ENCODE peak calls at places on chromosomes 6 and 20, in ten cellular contexts. One of them, this sample, is unnamed.

GRCh38 chr6:30007132-30007764 is 53.8 kb upstream of the POLR1H start:
- DNase-seq in GM23248: no peak
- DNase-seq in stimulated activated CD4-positive, alpha-beta T cell treated with anti-CD3 and anti-CD28 coated beads, Interleukin-15, amount 100 ng/mL, for 1 hour: peak; percentile 26
- DNase-seq in nephron progenitor cell: peak; percentile 52
- DNase-seq in kidney epithelial cell: no peak
- DNase-seq in hippocampal formation: no peak
- DNase-seq in NCI-H1417: peak; percentile 24
- DNase-seq in upper lobe of left lung: peak; percentile 93
- DNase-seq in activated naive CD8-positive, alpha-beta T cell treated with anti-CD3 and anti-CD28 coated beads, Interleukin-2, amount 50 U/mL, for 24 hours: peak; percentile 11
- DNase-seq in activated CD4-positive, CD25-positive, alpha-beta regulatory T cell: no peak
- DNase-seq in this sample: peak; percentile 20

GRCh38 chr20:6641012-6641411 is 126.5 kb upstream of the BMP2 start:
- DNase-seq in GM23248: no peak
- DNase-seq in stimulated activated CD4-positive, alpha-beta T cell treated with anti-CD3 and anti-CD28 coated beads, Interleukin-15, amount 100 ng/mL, for 1 hour: no peak
- DNase-seq in nephron progenitor cell: no peak
- DNase-seq in kidney epithelial cell: no peak
- DNase-seq in hippocampal formation: no peak
- DNase-seq in NCI-H1417: no peak
- DNase-seq in upper lobe of left lung: no peak
- DNase-seq in activated naive CD8-positive, alpha-beta T cell treated with anti-CD3 and anti-CD28 coated beads, Interleukin-2, amount 50 U/mL, for 24 hours: no peak
- DNase-seq in activated CD4-positive, CD25-positive, alpha-beta regulatory T cell: no peak
- DNase-seq in this sample: no peak

GRCh38 chr20:19713851-19714716 is 44.0 kb upstream of the RIN2 start:
- DNase-seq in GM23248: no peak
- DNase-seq in stimulated activated CD4-positive, alpha-beta T cell treated with anti-CD3 and anti-CD28 coated beads, Interleukin-15, amount 100 ng/mL, for 1 hour: no peak
- DNase-seq in nephron progenitor cell: no peak
- DNase-seq in kidney epithelial cell: no peak
- DNase-seq in hippocampal formation: no peak
- DNase-seq in NCI-H1417: no peak
- DNase-seq in upper lobe of left lung: no peak
- DNase-seq in activated naive CD8-positive, alpha-beta T cell treated with anti-CD3 and anti-CD28 coated beads, Interleukin-2, amount 50 U/mL, for 24 hours: no peak
- DNase-seq in activated CD4-positive, CD25-positive, alpha-beta regulatory T cell: no peak
- DNase-seq in this sample: no peak

GRCh38 chr6:125528614-125529013 is 220.8 kb upstream of the HEY2 start:
- DNase-seq in GM23248: no peak
- DNase-seq in stimulated activated CD4-positive, alpha-beta T cell treated with anti-CD3 and anti-CD28 coated beads, Interleukin-15, amount 100 ng/mL, for 1 hour: no peak
- DNase-seq in nephron progenitor cell: peak; percentile 51
- DNase-seq in kidney epithelial cell: no peak
- DNase-seq in hippocampal formation: no peak
- DNase-seq in NCI-H1417: no peak
- DNase-seq in upper lobe of left lung: peak; percentile 2
- DNase-seq in activated naive CD8-positive, alpha-beta T cell treated with anti-CD3 and anti-CD28 coated beads, Interleukin-2, amount 50 U/mL, for 24 hours: no peak
- DNase-seq in activated CD4-positive, CD25-positive, alpha-beta regulatory T cell: no peak
- DNase-seq in this sample: no peak

GRCh38 chr6:20817806-20818320 is 283.6 kb downstream of the CDKAL1 start:
- DNase-seq in GM23248: no peak
- DNase-seq in stimulated activated CD4-positive, alpha-beta T cell treated with anti-CD3 and anti-CD28 coated beads, Interleukin-15, amount 100 ng/mL, for 1 hour: no peak
- DNase-seq in nephron progenitor cell: no peak
- DNase-seq in kidney epithelial cell: no peak
- DNase-seq in hippocampal formation: no peak
- DNase-seq in NCI-H1417: no peak
- DNase-seq in upper lobe of left lung: no peak
- DNase-seq in activated naive CD8-positive, alpha-beta T cell treated with anti-CD3 and anti-CD28 coated beads, Interleukin-2, amount 50 U/mL, for 24 hours: no peak
- DNase-seq in activated CD4-positive, CD25-positive, alpha-beta regulatory T cell: no peak
- DNase-seq in this sample: no peak

GRCh38 chr20:47802975-47803374 is 17.7 kb upstream of the SULF2 start:
- DNase-seq in GM23248: no peak
- DNase-seq in stimulated activated CD4-positive, alpha-beta T cell treated with anti-CD3 and anti-CD28 coated beads, Interleukin-15, amount 100 ng/mL, for 1 hour: no peak
- DNase-seq in nephron progenitor cell: no peak
- DNase-seq in kidney epithelial cell: no peak
- DNase-seq in hippocampal formation: no peak
- DNase-seq in NCI-H1417: no peak
- DNase-seq in upper lobe of left lung: no peak
- DNase-seq in activated naive CD8-positive, alpha-beta T cell treated with anti-CD3 and anti-CD28 coated beads, Interleukin-2, amount 50 U/mL, for 24 hours: no peak
- DNase-seq in activated CD4-positive, CD25-positive, alpha-beta regulatory T cell: no peak
- DNase-seq in this sample: no peak

GRCh38 chr6:5550631-5551030 is 289.3 kb downstream of the FARS2 start:
- DNase-seq in GM23248: no peak
- DNase-seq in stimulated activated CD4-positive, alpha-beta T cell treated with anti-CD3 and anti-CD28 coated beads, Interleukin-15, amount 100 ng/mL, for 1 hour: no peak
- DNase-seq in nephron progenitor cell: no peak
- DNase-seq in kidney epithelial cell: no peak
- DNase-seq in hippocampal formation: no peak
- DNase-seq in NCI-H1417: no peak
- DNase-seq in upper lobe of left lung: no peak
- DNase-seq in activated naive CD8-positive, alpha-beta T cell treated with anti-CD3 and anti-CD28 coated beads, Interleukin-2, amount 50 U/mL, for 24 hours: no peak
- DNase-seq in activated CD4-positive, CD25-positive, alpha-beta regulatory T cell: no peak
- DNase-seq in this sample: no peak

GRCh38 chr20:63700199-63701050 is 4.0 kb downstream of the TNFRSF6B start:
- DNase-seq in GM23248: no peak
- DNase-seq in stimulated activated CD4-positive, alpha-beta T cell treated with anti-CD3 and anti-CD28 coated beads, Interleukin-15, amount 100 ng/mL, for 1 hour: no peak
- DNase-seq in nephron progenitor cell: no peak
- DNase-seq in kidney epithelial cell: no peak
- DNase-seq in hippocampal formation: no peak
- DNase-seq in NCI-H1417: no peak
- DNase-seq in upper lobe of left lung: peak; percentile 84
- DNase-seq in activated naive CD8-positive, alpha-beta T cell treated with anti-CD3 and anti-CD28 coated beads, Interleukin-2, amount 50 U/mL, for 24 hours: no peak
- DNase-seq in activated CD4-positive, CD25-positive, alpha-beta regulatory T cell: no peak
- DNase-seq in this sample: no peak

GRCh38 chr20:53226788-53227187 is 254.6 kb downstream of the TSHZ2 start:
- DNase-seq in GM23248: no peak
- DNase-seq in stimulated activated CD4-positive, alpha-beta T cell treated with anti-CD3 and anti-CD28 coated beads, Interleukin-15, amount 100 ng/mL, for 1 hour: no peak
- DNase-seq in nephron progenitor cell: no peak
- DNase-seq in kidney epithelial cell: no peak
- DNase-seq in hippocampal formation: no peak
- DNase-seq in NCI-H1417: no peak
- DNase-seq in upper lobe of left lung: no peak
- DNase-seq in activated naive CD8-positive, alpha-beta T cell treated with anti-CD3 and anti-CD28 coated beads, Interleukin-2, amount 50 U/mL, for 24 hours: no peak
- DNase-seq in activated CD4-positive, CD25-positive, alpha-beta regulatory T cell: no peak
- DNase-seq in this sample: no peak

GRCh38 chr6:120805267-120805666 is 529.0 kb downstream of the TBC1D32 start:
- DNase-seq in GM23248: peak; percentile 24
- DNase-seq in stimulated activated CD4-positive, alpha-beta T cell treated with anti-CD3 and anti-CD28 coated beads, Interleukin-15, amount 100 ng/mL, for 1 hour: no peak
- DNase-seq in nephron progenitor cell: no peak
- DNase-seq in kidney epithelial cell: peak; percentile 5
- DNase-seq in hippocampal formation: no peak
- DNase-seq in NCI-H1417: no peak
- DNase-seq in upper lobe of left lung: no peak
- DNase-seq in activated naive CD8-positive, alpha-beta T cell treated with anti-CD3 and anti-CD28 coated beads, Interleukin-2, amount 50 U/mL, for 24 hours: no peak
- DNase-seq in activated CD4-positive, CD25-positive, alpha-beta regulatory T cell: no peak
- DNase-seq in this sample: no peak

GRCh38 chr6:57130784-57131183 is 40.8 kb downstream of the ZNF451 start:
- DNase-seq in GM23248: no peak
- DNase-seq in stimulated activated CD4-positive, alpha-beta T cell treated with anti-CD3 and anti-CD28 coated beads, Interleukin-15, amount 100 ng/mL, for 1 hour: no peak
- DNase-seq in nephron progenitor cell: no peak
- DNase-seq in kidney epithelial cell: no peak
- DNase-seq in hippocampal formation: no peak
- DNase-seq in NCI-H1417: no peak
- DNase-seq in upper lobe of left lung: no peak
- DNase-seq in activated naive CD8-positive, alpha-beta T cell treated with anti-CD3 and anti-CD28 coated beads, Interleukin-2, amount 50 U/mL, for 24 hours: no peak
- DNase-seq in activated CD4-positive, CD25-positive, alpha-beta regulatory T cell: no peak
- DNase-seq in this sample: no peak

GRCh38 chr6:147227770-147228320 is 23.6 kb downstream of the STXBP5 start:
- DNase-seq in GM23248: peak; percentile 11
- DNase-seq in stimulated activated CD4-positive, alpha-beta T cell treated with anti-CD3 and anti-CD28 coated beads, Interleukin-15, amount 100 ng/mL, for 1 hour: no peak
- DNase-seq in nephron progenitor cell: no peak
- DNase-seq in kidney epithelial cell: no peak
- DNase-seq in hippocampal formation: no peak
- DNase-seq in NCI-H1417: no peak
- DNase-seq in upper lobe of left lung: no peak
- DNase-seq in activated naive CD8-positive, alpha-beta T cell treated with anti-CD3 and anti-CD28 coated beads, Interleukin-2, amount 50 U/mL, for 24 hours: no peak
- DNase-seq in activated CD4-positive, CD25-positive, alpha-beta regulatory T cell: no peak
- DNase-seq in this sample: no peak

GRCh38 chr6:48098923-48099322 is 12.1 kb downstream of the PTCHD4 start:
- DNase-seq in GM23248: peak; percentile 45
- DNase-seq in stimulated activated CD4-positive, alpha-beta T cell treated with anti-CD3 and anti-CD28 coated beads, Interleukin-15, amount 100 ng/mL, for 1 hour: no peak
- DNase-seq in nephron progenitor cell: no peak
- DNase-seq in kidney epithelial cell: no peak
- DNase-seq in hippocampal formation: no peak
- DNase-seq in NCI-H1417: no peak
- DNase-seq in upper lobe of left lung: no peak
- DNase-seq in activated naive CD8-positive, alpha-beta T cell treated with anti-CD3 and anti-CD28 coated beads, Interleukin-2, amount 50 U/mL, for 24 hours: no peak
- DNase-seq in activated CD4-positive, CD25-positive, alpha-beta regulatory T cell: no peak
- DNase-seq in this sample: no peak

GRCh38 chr6:17015144-17015543 is 86.7 kb upstream of the STMND1 start:
- DNase-seq in GM23248: peak; percentile 82
- DNase-seq in stimulated activated CD4-positive, alpha-beta T cell treated with anti-CD3 and anti-CD28 coated beads, Interleukin-15, amount 100 ng/mL, for 1 hour: no peak
- DNase-seq in nephron progenitor cell: no peak
- DNase-seq in kidney epithelial cell: peak; percentile 50
- DNase-seq in hippocampal formation: no peak
- DNase-seq in NCI-H1417: no peak
- DNase-seq in upper lobe of left lung: no peak
- DNase-seq in activated naive CD8-positive, alpha-beta T cell treated with anti-CD3 and anti-CD28 coated beads, Interleukin-2, amount 50 U/mL, for 24 hours: peak; percentile 9
- DNase-seq in activated CD4-positive, CD25-positive, alpha-beta regulatory T cell: no peak
- DNase-seq in this sample: no peak

GRCh38 chr20:51955756-51956155 is 153.4 kb upstream of the SALL4 start:
- DNase-seq in GM23248: peak; percentile 38
- DNase-seq in stimulated activated CD4-positive, alpha-beta T cell treated with anti-CD3 and anti-CD28 coated beads, Interleukin-15, amount 100 ng/mL, for 1 hour: no peak
- DNase-seq in nephron progenitor cell: no peak
- DNase-seq in kidney epithelial cell: no peak
- DNase-seq in hippocampal formation: no peak
- DNase-seq in NCI-H1417: no peak
- DNase-seq in upper lobe of left lung: no peak
- DNase-seq in activated naive CD8-positive, alpha-beta T cell treated with anti-CD3 and anti-CD28 coated beads, Interleukin-2, amount 50 U/mL, for 24 hours: no peak
- DNase-seq in activated CD4-positive, CD25-positive, alpha-beta regulatory T cell: no peak
- DNase-seq in this sample: no peak

GRCh38 chr20:57169162-57169561 is 97.3 kb downstream of the BMP7 start:
- DNase-seq in GM23248: no peak
- DNase-seq in stimulated activated CD4-positive, alpha-beta T cell treated with anti-CD3 and anti-CD28 coated beads, Interleukin-15, amount 100 ng/mL, for 1 hour: no peak
- DNase-seq in nephron progenitor cell: no peak
- DNase-seq in kidney epithelial cell: no peak
- DNase-seq in hippocampal formation: no peak
- DNase-seq in NCI-H1417: no peak
- DNase-seq in upper lobe of left lung: no peak
- DNase-seq in activated naive CD8-positive, alpha-beta T cell treated with anti-CD3 and anti-CD28 coated beads, Interleukin-2, amount 50 U/mL, for 24 hours: no peak
- DNase-seq in activated CD4-positive, CD25-positive, alpha-beta regulatory T cell: no peak
- DNase-seq in this sample: no peak

GRCh38 chr6:10908228-10908627 is 21.4 kb downstream of the SYCP2L start:
- DNase-seq in GM23248: no peak
- DNase-seq in stimulated activated CD4-positive, alpha-beta T cell treated with anti-CD3 and anti-CD28 coated beads, Interleukin-15, amount 100 ng/mL, for 1 hour: no peak
- DNase-seq in nephron progenitor cell: no peak
- DNase-seq in kidney epithelial cell: no peak
- DNase-seq in hippocampal formation: no peak
- DNase-seq in NCI-H1417: no peak
- DNase-seq in upper lobe of left lung: no peak
- DNase-seq in activated naive CD8-positive, alpha-beta T cell treated with anti-CD3 and anti-CD28 coated beads, Interleukin-2, amount 50 U/mL, for 24 hours: no peak
- DNase-seq in activated CD4-positive, CD25-positive, alpha-beta regulatory T cell: no peak
- DNase-seq in this sample: no peak

GRCh38 chr6:683742-684440 is 9.0 kb downstream of the EXOC2 start:
- DNase-seq in GM23248: peak; percentile 77
- DNase-seq in stimulated activated CD4-positive, alpha-beta T cell treated with anti-CD3 and anti-CD28 coated beads, Interleukin-15, amount 100 ng/mL, for 1 hour: no peak
- DNase-seq in nephron progenitor cell: peak; percentile 70
- DNase-seq in kidney epithelial cell: peak; percentile 72
- DNase-seq in hippocampal formation: no peak
- DNase-seq in NCI-H1417: peak; percentile 90
- DNase-seq in upper lobe of left lung: no peak
- DNase-seq in activated naive CD8-positive, alpha-beta T cell treated with anti-CD3 and anti-CD28 coated beads, Interleukin-2, amount 50 U/mL, for 24 hours: no peak
- DNase-seq in activated CD4-positive, CD25-positive, alpha-beta regulatory T cell: no peak
- DNase-seq in this sample: peak; percentile 43

GRCh38 chr6:27791182-27791939 is 120.8 kb downstream of the OR2B2 start:
- DNase-seq in GM23248: peak; percentile 81
- DNase-seq in stimulated activated CD4-positive, alpha-beta T cell treated with anti-CD3 and anti-CD28 coated beads, Interleukin-15, amount 100 ng/mL, for 1 hour: no peak
- DNase-seq in nephron progenitor cell: peak; percentile 45
- DNase-seq in kidney epithelial cell: no peak
- DNase-seq in hippocampal formation: peak; percentile 35
- DNase-seq in NCI-H1417: peak; percentile 39
- DNase-seq in upper lobe of left lung: no peak
- DNase-seq in activated naive CD8-positive, alpha-beta T cell treated with anti-CD3 and anti-CD28 coated beads, Interleukin-2, amount 50 U/mL, for 24 hours: peak; percentile 65
- DNase-seq in activated CD4-positive, CD25-positive, alpha-beta regulatory T cell: no peak
- DNase-seq in this sample: peak; percentile 61

GRCh38 chr6:71333700-71334099 is 45.1 kb downstream of the OGFRL1 start:
- DNase-seq in GM23248: peak; percentile 93
- DNase-seq in stimulated activated CD4-positive, alpha-beta T cell treated with anti-CD3 and anti-CD28 coated beads, Interleukin-15, amount 100 ng/mL, for 1 hour: no peak
- DNase-seq in nephron progenitor cell: no peak
- DNase-seq in kidney epithelial cell: peak; percentile 88
- DNase-seq in hippocampal formation: no peak
- DNase-seq in NCI-H1417: no peak
- DNase-seq in upper lobe of left lung: no peak
- DNase-seq in activated naive CD8-positive, alpha-beta T cell treated with anti-CD3 and anti-CD28 coated beads, Interleukin-2, amount 50 U/mL, for 24 hours: no peak
- DNase-seq in activated CD4-positive, CD25-positive, alpha-beta regulatory T cell: no peak
- DNase-seq in this sample: no peak

GRCh38 chr20:48839518-48839917 is 11.7 kb upstream of the PREX1 start:
- DNase-seq in GM23248: no peak
- DNase-seq in stimulated activated CD4-positive, alpha-beta T cell treated with anti-CD3 and anti-CD28 coated beads, Interleukin-15, amount 100 ng/mL, for 1 hour: no peak
- DNase-seq in nephron progenitor cell: no peak
- DNase-seq in kidney epithelial cell: no peak
- DNase-seq in hippocampal formation: no peak
- DNase-seq in NCI-H1417: no peak
- DNase-seq in upper lobe of left lung: no peak
- DNase-seq in activated naive CD8-positive, alpha-beta T cell treated with anti-CD3 and anti-CD28 coated beads, Interleukin-2, amount 50 U/mL, for 24 hours: no peak
- DNase-seq in activated CD4-positive, CD25-positive, alpha-beta regulatory T cell: no peak
- DNase-seq in this sample: no peak

GRCh38 chr6:15628499-15629131 is 34.2 kb downstream of the DTNBP1 start:
- DNase-seq in GM23248: peak; percentile 91
- DNase-seq in stimulated activated CD4-positive, alpha-beta T cell treated with anti-CD3 and anti-CD28 coated beads, Interleukin-15, amount 100 ng/mL, for 1 hour: no peak
- DNase-seq in nephron progenitor cell: no peak
- DNase-seq in kidney epithelial cell: peak; percentile 32
- DNase-seq in hippocampal formation: no peak
- DNase-seq in NCI-H1417: no peak
- DNase-seq in upper lobe of left lung: no peak
- DNase-seq in activated naive CD8-positive, alpha-beta T cell treated with anti-CD3 and anti-CD28 coated beads, Interleukin-2, amount 50 U/mL, for 24 hours: peak; percentile 65
- DNase-seq in activated CD4-positive, CD25-positive, alpha-beta regulatory T cell: no peak
- DNase-seq in this sample: no peak

GRCh38 chr20:32562495-32562911 is 22.6 kb downstream of the NOL4L start:
- DNase-seq in GM23248: no peak
- DNase-seq in stimulated activated CD4-positive, alpha-beta T cell treated with anti-CD3 and anti-CD28 coated beads, Interleukin-15, amount 100 ng/mL, for 1 hour: no peak
- DNase-seq in nephron progenitor cell: no peak
- DNase-seq in kidney epithelial cell: no peak
- DNase-seq in hippocampal formation: no peak
- DNase-seq in NCI-H1417: no peak
- DNase-seq in upper lobe of left lung: no peak
- DNase-seq in activated naive CD8-positive, alpha-beta T cell treated with anti-CD3 and anti-CD28 coated beads, Interleukin-2, amount 50 U/mL, for 24 hours: no peak
- DNase-seq in activated CD4-positive, CD25-positive, alpha-beta regulatory T cell: no peak
- DNase-seq in this sample: no peak

GRCh38 chr6:85449818-85450577 is at the start of gene NT5E:
- DNase-seq in GM23248: peak; percentile 90
- DNase-seq in stimulated activated CD4-positive, alpha-beta T cell treated with anti-CD3 and anti-CD28 coated beads, Interleukin-15, amount 100 ng/mL, for 1 hour: no peak
- DNase-seq in nephron progenitor cell: peak; percentile 86
- DNase-seq in kidney epithelial cell: no peak
- DNase-seq in hippocampal formation: peak; percentile 46
- DNase-seq in NCI-H1417: no peak
- DNase-seq in upper lobe of left lung: peak; percentile 94
- DNase-seq in activated naive CD8-positive, alpha-beta T cell treated with anti-CD3 and anti-CD28 coated beads, Interleukin-2, amount 50 U/mL, for 24 hours: peak; percentile 67
- DNase-seq in activated CD4-positive, CD25-positive, alpha-beta regulatory T cell: no peak
- DNase-seq in this sample: peak; percentile 31

GRCh38 chr20:58829531-58829941 is 21.2 kb downstream of the GNAS-AS1 start:
- DNase-seq in GM23248: peak; percentile 37
- DNase-seq in stimulated activated CD4-positive, alpha-beta T cell treated with anti-CD3 and anti-CD28 coated beads, Interleukin-15, amount 100 ng/mL, for 1 hour: no peak
- DNase-seq in nephron progenitor cell: no peak
- DNase-seq in kidney epithelial cell: no peak
- DNase-seq in hippocampal formation: peak; percentile 29
- DNase-seq in NCI-H1417: no peak
- DNase-seq in upper lobe of left lung: no peak
- DNase-seq in activated naive CD8-positive, alpha-beta T cell treated with anti-CD3 and anti-CD28 coated beads, Interleukin-2, amount 50 U/mL, for 24 hours: no peak
- DNase-seq in activated CD4-positive, CD25-positive, alpha-beta regulatory T cell: no peak
- DNase-seq in this sample: no peak